ENCODE peak calls at places on chromosomes 6 and 20, in nine cellular contexts. P is ascending aorta; J is CD4-positive, alpha-beta memory T cell; K is adrenal gland; G is uterus; E is SK-N-SH; O is naive thymus-derived CD4-positive, alpha-beta T cell; Q is tibial artery; C is fibroblast of lung. A is an unnamed sample.
A peak's percentile ranks its signal among the peaks of the same experiment; 100 is the strongest.

GRCh38 chr6:36154286-36154685 is 24.0 kb downstream of the MAPK13 start:
- DNase-seq in O (no peak), G (no peak), C (no peak), K (no peak), P (no peak), E (no peak), Q (no peak), J (no peak), A (no peak)

GRCh38 chr20:251352-251751 is 6.2 kb upstream of the DEFB132 start:
- DNase-seq in P (no peak), G (no peak), O (no peak), E (no peak), J (no peak), K (no peak), C (no peak), Q (no peak), A (no peak)

GRCh38 chr6:132931937-132932336 is 117.6 kb downstream of the RPS12 start:
- DNase-seq in G (no peak), Q (no peak), K (no peak), E (no peak), C (peak; percentile 92), J (no peak), O (no peak), P (no peak), A (no peak)

GRCh38 chr6:167670938-167671338 is 155.8 kb upstream of the AFDN start:
- DNase-seq in P (no peak), E (no peak), Q (no peak), C (no peak), G (no peak), J (no peak), K (no peak), O (no peak), A (no peak)

GRCh38 chr6:42619963-42620362 is 56.1 kb downstream of the UBR2 start:
- DNase-seq in Q (no peak), P (no peak), C (no peak), E (no peak), O (no peak), K (no peak), J (no peak), G (no peak), A (no peak)

GRCh38 chr6:95094751-95095150 is 482.6 kb upstream of the MANEA start:
- DNase-seq in J (no peak), K (no peak), E (no peak), Q (no peak), C (peak; percentile 78), O (no peak), P (no peak), G (no peak), A (no peak)

GRCh38 chr20:51446656-51447055 is 95.9 kb downstream of the NFATC2 start:
- DNase-seq in C (peak; percentile 81), E (peak; percentile 42), Q (no peak), J (no peak), P (no peak), O (no peak), G (peak; percentile 69), K (peak; percentile 38), A (no peak)

GRCh38 chr6:163944897-163945296 is 530.4 kb downstream of the QKI start:
- DNase-seq in O (no peak), G (no peak), J (no peak), Q (no peak), C (no peak), E (no peak), K (no peak), P (no peak), A (no peak)

DNA sequence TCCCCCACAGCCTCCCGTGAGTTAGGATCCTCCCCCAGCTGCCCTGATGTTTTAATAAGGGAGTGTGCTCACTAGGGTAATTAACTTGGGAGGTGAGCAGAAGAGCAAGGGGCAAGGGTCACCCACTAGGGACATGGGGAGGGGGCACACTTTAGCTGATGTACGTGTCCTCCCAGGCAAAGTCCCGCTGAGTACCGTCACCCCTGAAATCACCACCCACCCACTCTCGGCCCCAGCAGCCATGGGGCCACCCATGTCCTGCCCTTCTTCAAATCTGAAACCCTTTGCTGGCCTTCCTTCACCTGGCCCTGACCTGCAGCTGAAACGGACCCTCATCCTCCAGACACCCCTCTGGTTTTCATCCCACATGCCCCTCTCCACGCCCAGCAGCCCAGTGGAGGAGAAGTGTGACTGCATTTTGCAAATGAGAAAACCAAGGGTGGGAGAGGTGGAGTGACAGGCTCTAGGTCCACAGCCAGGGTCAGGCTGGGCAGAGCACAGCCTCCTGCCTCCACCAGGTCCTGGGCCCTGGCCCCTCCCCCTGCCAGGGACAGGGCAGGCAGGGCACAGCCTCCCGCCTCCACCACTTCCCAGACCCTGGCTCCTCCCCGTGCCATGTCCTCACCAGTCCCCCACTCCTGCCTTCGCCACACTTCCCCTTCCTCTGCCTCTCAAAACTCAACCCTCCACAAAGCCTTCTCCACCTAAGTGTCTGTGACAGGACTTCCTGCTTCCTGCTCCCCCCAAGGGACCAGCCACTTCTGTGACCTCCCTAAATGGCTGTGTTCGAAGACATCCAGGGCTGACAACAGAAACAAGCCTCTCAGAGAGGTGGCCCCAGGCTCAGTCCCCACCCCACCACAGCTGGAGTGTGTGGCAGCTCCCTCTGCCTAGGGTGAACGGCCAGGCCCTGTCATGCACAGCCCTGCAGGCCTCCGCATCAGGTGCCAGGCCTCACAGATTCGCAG is 15.1 kb downstream of the ACSS1 start:
- DNase-seq in J (peak; percentile 70), E (peak; percentile 43), P (no peak), C (no peak), O (peak; percentile 72), Q (no peak), G (no peak), K (peak; percentile 62), A (peak; percentile 64)
- H3K4me1 ChIP-seq in J (peaks cover 48% of the 10 kb centered on the region), E (peaks cover 9% of the 10 kb centered on the region), P (peaks cover 63% of the 10 kb centered on the region), C (peaks cover 10% of the 10 kb centered on the region), O (peaks cover 46% of the 10 kb centered on the region), Q (peaks cover 93% of the 10 kb centered on the region), G (peaks cover 17% of the 10 kb centered on the region), K (peaks cover 29% of the 10 kb centered on the region), A (peaks cover 46% of the 10 kb centered on the region)

DNA sequence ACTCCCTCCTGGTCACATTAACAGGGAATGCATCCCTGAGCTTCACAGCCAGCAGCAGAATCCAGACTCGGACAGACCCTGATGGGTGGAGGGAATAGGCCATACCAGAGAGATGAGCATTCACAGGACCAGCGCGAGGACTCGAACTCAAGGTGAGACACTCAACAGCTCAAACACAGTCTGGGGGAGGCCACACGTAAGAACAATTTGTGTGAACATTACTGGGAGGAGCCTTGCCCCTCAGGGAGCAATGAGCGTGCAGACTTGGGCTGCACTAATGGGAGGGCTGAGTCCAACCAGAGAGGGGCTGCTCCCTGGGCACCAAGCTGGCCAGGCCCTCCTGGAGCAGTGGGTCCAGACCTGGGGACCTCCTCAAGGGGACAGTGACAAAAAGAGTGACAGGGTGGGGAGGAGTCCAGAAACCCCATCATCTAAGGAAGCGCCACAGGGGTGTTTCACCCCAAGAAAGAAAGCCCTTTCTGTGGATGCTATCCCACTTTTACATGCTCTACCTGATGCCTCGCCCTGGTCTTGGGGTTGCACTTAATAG is 118.4 kb downstream of the MRPL14 start:
- DNase-seq in P (no peak), K (no peak), G (peak; percentile 10), O (no peak), J (no peak), E (no peak), Q (peak; percentile 25), C (no peak), A (no peak)
- H3K4me1 ChIP-seq in P (no peaks in the 10 kb centered on the region), K (peaks cover 17% of the 10 kb centered on the region), G (no peaks in the 10 kb centered on the region), O (no peaks in the 10 kb centered on the region), J (no peaks in the 10 kb centered on the region), E (peaks cover 47% of the 10 kb centered on the region), Q (no peaks in the 10 kb centered on the region), C (peaks cover 33% of the 10 kb centered on the region), A (no peaks in the 10 kb centered on the region)

DNA sequence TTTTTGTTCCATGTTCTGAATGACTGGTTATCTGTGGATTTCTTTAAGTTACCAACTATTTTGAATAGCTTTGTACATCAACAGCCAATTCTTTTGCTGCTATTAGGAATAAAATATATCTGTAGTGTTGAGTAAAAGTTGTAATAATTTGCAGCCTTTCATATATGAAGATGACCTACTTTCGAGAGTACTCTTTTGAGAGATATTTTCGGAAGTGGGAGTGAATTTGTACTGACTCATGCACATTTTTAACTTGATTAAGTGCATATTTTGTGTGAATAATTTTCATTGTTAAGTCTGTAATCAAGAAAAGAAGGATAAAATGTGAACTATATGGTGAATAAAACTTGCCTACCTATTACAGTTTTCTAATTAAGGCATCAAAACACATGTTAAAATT is 51.9 kb downstream of the L3MBTL3 start:
- DNase-seq in J (no peak), C (peak; percentile 34), K (no peak), P (no peak), G (no peak), O (no peak), E (no peak), Q (no peak), A (no peak)
- H3K4me1 ChIP-seq in J (peaks cover 8% of the 10 kb centered on the region), C (no peaks in the 10 kb centered on the region), K (peaks cover 20% of the 10 kb centered on the region), P (no peaks in the 10 kb centered on the region), G (no peaks in the 10 kb centered on the region), O (no peaks in the 10 kb centered on the region), E (no peaks in the 10 kb centered on the region), Q (no peaks in the 10 kb centered on the region), A (no peaks in the 10 kb centered on the region)

GRCh38 chr20:17504326-17504897 is 26.8 kb downstream of the BFSP1 start:
- DNase-seq in Q (no peak), P (no peak), G (no peak), J (no peak), O (no peak), E (peak; percentile 52), K (no peak), C (no peak), A (no peak)

GRCh38 chr20:17503501-17504325 is 27.5 kb downstream of the BFSP1 start:
- DNase-seq in J (no peak), Q (no peak), C (no peak), O (peak; percentile 67), P (no peak), G (no peak), E (no peak), K (no peak), A (no peak)

GRCh38 chr20:17507032-17507431 is 24.1 kb downstream of the BFSP1 start:
- DNase-seq in K (no peak), P (no peak), O (no peak), E (no peak), C (no peak), Q (no peak), G (no peak), J (no peak), A (no peak)

GRCh38 chr20:17504898-17505663 is 26.1 kb downstream of the BFSP1 start:
- DNase-seq in K (peak; percentile 46), C (peak; percentile 52), J (peak; percentile 57), E (peak; percentile 59), G (peak; percentile 40), Q (peak; percentile 78), P (no peak), O (peak; percentile 64), A (peak; percentile 64)

DNA sequence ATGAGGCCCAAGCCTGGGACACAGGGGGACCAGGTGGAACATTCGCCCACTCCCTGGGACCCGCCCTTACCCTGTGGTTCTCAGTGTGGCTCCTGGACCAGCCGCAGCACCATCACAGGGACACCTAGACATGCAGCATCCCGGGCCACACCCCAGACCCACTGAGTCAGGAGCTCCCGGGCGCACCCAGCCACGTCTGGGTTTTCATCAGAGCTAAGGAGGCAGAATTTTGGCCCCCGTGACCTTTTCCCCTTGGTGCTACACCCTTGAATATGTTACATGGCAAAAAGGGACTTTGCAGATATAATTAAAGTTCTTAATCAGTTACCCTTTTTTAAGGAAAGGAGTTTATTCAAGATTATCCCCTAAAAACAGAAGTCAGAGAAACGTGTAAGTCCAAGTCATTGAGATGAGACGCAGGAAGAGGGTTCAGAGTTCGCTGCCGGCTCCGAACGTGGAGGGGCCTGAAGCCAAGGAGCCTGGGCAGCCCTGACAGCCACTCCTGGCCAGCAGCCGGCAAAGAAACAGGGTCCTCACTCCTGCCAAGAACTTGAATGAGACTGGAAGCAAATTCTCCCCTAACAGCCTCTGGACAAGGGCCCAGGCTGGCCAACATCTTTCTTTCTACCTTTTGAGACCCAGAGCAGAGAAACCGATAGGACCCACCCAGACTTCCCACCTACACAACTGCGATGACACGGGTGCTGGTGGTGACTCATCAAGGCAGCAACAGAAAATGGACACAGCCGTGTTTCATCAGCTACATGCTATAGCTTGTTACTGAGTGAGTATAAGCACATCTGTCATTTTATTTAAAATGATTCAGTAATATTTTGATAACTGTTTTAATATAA is 25.3 kb downstream of the BFSP1 start:
- DNase-seq in P (no peak), O (no peak), Q (no peak), G (no peak), E (no peak), J (peak; percentile 62), K (no peak), C (peak; percentile 61), A (peak; percentile 67)
- H3K4me1 ChIP-seq in P (no peaks in the 10 kb centered on the region), O (peaks cover 6% of the 10 kb centered on the region), Q (peaks cover 13% of the 10 kb centered on the region), G (no peaks in the 10 kb centered on the region), E (peaks cover 9% of the 10 kb centered on the region), J (peaks cover 50% of the 10 kb centered on the region), K (peaks cover 8% of the 10 kb centered on the region), C (peaks cover 6% of the 10 kb centered on the region), A (peaks cover 31% of the 10 kb centered on the region)